ENCODE peak calls at places on chromosome 5, in six cellular contexts. U is Calu3, L is mammary epithelial cell, P is WTC11, J is AG09309, Q is tibial nerve. X is an unnamed sample.

GRCh38 chr5:129917224-129917623 is 13.0 kb downstream of the CHSY3 start:
- DNase-seq in Q (no peak), U (no peak), J (no peak), L (peak), P (no peak), X (no peak)

GRCh38 chr5:15850939-15851341 is 328.7 kb downstream of the MARCHF11 start:
- DNase-seq in Q (no peak), L (no peak), P (no peak), U (no peak), J (no peak), X (no peak)

GRCh38 chr5:56564451-56565223 is 250.7 kb upstream of the MAP3K1 start:
- DNase-seq in Q (no peak), P (no peak), U (no peak), L (no peak), J (no peak), X (no peak)

GRCh38 chr5:159855476-159856157 is 60.7 kb upstream of the ADRA1B start:
- DNase-seq in L (no peak), U (no peak), J (no peak), P (no peak), Q (no peak), X (no peak)

GRCh38 chr5:132877466-132877865 is 4.0 kb downstream of the LEAP2 start:
- DNase-seq in U (no peak), L (no peak), J (no peak), Q (no peak), P (no peak), X (no peak)

GRCh38 chr5:168530751-168531150 is 1.6 kb downstream of the FBLL1 start:
- DNase-seq in J (no peak), P (no peak), U (no peak), Q (no peak), L (peak), X (no peak)

GRCh38 chr5:57834829-57835554 is 352.4 kb upstream of the ACTBL2 start:
- DNase-seq in J (no peak), L (peak), U (no peak), P (peak), Q (no peak), X (peak)

GRCh38 chr5:157271740-157272271 is 5.9 kb downstream of the CYFIP2 start:
- DNase-seq in J (no peak), L (no peak), Q (no peak), U (no peak), P (no peak), X (no peak)

GRCh38 chr5:67272453-67273130 is 76.0 kb upstream of the CD180 start:
- DNase-seq in J (no peak), L (no peak), U (no peak), P (no peak), Q (peak), X (no peak)

GRCh38 chr5:111512026-111512405 is 319 bp downstream of the STARD4 start:
- DNase-seq in U (no peak), Q (peak), P (peak), J (no peak), L (no peak), X (peak)

GRCh38 chr5:27590503-27590902 is 552.1 kb upstream of the CDH9 start:
- DNase-seq in Q (no peak), U (no peak), P (no peak), L (no peak), J (no peak), X (no peak)

GRCh38 chr5:90542827-90543519 is 13.6 kb upstream of the LYSMD3 start:
- DNase-seq in L (no peak), Q (no peak), P (no peak), U (no peak), J (no peak), X (no peak)

GRCh38 chr5:58925627-58926545 is 343.0 kb downstream of the RAB3C start:
- DNase-seq in L (no peak), P (no peak), J (no peak), U (no peak), Q (no peak), X (no peak)

GRCh38 chr5:24623018-24623417 is 21.8 kb downstream of the CDH10 start:
- DNase-seq in L (no peak), J (no peak), P (no peak), Q (no peak), U (no peak), X (no peak)

GRCh38 chr5:81838307-81838906 is 87.5 kb upstream of the SSBP2 start:
- DNase-seq in U (peak), P (no peak), J (peak), Q (no peak), L (no peak), X (no peak)

GRCh38 chr5:51479840-51480239 is 96.6 kb downstream of the ISL1 start:
- DNase-seq in L (no peak), Q (no peak), P (no peak), J (no peak), U (no peak), X (no peak)

GRCh38 chr5:51471642-51472041 is 88.4 kb downstream of the ISL1 start:
- DNase-seq in Q (no peak), J (no peak), L (no peak), U (no peak), P (no peak), X (no peak)

GRCh38 chr5:51475628-51476027 is 92.4 kb downstream of the ISL1 start:
- DNase-seq in P (no peak), J (no peak), U (no peak), L (no peak), Q (no peak), X (no peak)

GRCh38 chr5:51472472-51472871 is 89.2 kb downstream of the ISL1 start:
- DNase-seq in Q (no peak), L (no peak), U (no peak), J (no peak), P (no peak), X (no peak)

DNA sequence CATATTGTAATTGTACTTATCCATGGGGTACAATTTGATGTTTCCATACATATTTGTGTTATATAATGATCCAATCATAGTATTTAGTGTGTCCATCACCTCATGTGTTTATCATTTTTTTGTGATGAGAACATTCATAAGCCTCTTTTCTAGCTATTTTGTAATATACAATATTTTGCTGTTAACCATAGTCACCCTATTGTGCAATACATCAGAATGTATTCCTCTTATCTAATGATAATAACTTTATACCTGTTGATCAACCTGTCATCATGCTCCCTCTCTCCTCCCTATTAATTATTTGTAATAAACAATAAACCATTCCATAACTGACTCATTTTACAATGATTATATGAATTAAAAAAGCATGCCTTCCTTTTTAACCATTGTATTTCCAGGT is 93.2 kb downstream of the ISL1 start:
- DNase-seq in U (no peak), L (no peak), P (no peak), J (no peak), Q (no peak), X (no peak)
- TF ChIP-seq CTCF in U (no peak), L (no peak), P (no peak), J (no peak), Q (no peak), X (no peak)

GRCh38 chr5:39137391-39138181 is 63.4 kb upstream of the RICTOR start:
- DNase-seq in U (no peak), Q (no peak), L (no peak), J (no peak), P (no peak), X (no peak)
- TF ChIP-seq CTCF in U (no peak), Q (no peak), L (peak), J (no peak), P (no peak), X (peak)

DNA sequence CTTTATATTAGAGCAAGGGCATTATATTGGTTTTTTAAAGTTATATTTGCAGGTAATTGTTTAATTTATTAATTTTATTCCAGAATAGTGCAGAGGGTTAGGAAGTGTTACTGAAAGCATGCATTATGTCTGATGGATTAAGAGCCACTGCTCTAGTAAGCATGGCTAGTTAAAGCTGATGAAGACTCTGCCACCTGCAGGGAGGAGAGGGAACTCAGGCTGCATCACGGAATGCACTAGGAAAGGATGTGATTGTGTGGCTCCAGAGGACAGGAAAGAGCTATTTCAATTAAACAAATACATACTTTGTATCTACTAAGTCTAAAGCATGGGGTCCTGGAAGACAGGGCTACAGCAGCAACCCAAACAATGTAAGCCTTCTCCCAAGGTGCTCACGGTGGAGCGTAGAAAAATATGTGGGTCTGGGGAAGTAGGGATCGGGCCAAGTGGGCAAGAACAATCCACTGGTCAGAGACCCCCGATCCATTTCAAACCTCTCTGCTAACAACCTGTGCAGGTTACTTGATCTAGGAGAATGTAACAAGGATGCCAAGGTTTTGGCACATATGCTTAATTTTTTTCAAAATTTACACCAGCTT is 15.3 kb upstream of the GRXCR2 start:
- DNase-seq in U (peak), P (peak), Q (no peak), L (peak), J (no peak), X (no peak)
- TF ChIP-seq CTCF in U (peak), P (no peak), Q (peak), L (peak), J (peak), X (peak)

GRCh38 chr5:147690595-147690994 is 91.9 kb downstream of the JAKMIP2 start:
- DNase-seq in J (no peak), L (peak), Q (no peak), P (peak), U (peak), X (no peak)
- TF ChIP-seq CTCF in J (no peak), L (peak), Q (no peak), P (peak), U (peak), X (no peak)

GRCh38 chr5:64637837-64638443 is 52.4 kb upstream of the SHISAL2B start:
- DNase-seq in J (no peak), P (no peak), L (no peak), Q (no peak), U (no peak), X (no peak)
- TF ChIP-seq CTCF in J (peak), P (no peak), L (no peak), Q (no peak), U (no peak), X (no peak)

DNA sequence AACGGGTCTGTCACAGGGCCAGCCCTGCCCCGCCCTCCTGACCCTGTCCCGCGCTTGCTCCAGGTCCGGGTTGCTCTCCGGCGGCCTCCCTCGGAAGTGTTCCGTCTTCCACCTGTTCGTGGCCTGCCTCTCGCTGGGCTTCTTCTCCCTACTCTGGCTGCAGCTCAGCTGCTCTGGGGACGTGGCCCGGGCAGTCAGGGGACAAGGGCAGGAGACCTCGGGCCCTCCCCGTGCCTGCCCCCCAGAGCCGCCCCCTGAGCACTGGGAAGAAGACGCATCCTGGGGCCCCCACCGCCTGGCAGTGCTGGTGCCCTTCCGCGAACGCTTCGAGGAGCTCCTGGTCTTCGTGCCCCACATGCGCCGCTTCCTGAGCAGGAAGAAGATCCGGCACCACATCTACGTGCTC is 4.2 kb downstream of the B4GALT7 start:
- DNase-seq in J (no peak), L (no peak), Q (no peak), P (no peak), U (peak), X (no peak)
- TF ChIP-seq CTCF in J (no peak), L (no peak), Q (no peak), P (no peak), U (no peak), X (no peak)

GRCh38 chr5:141914154-141914743 is 9.4 kb upstream of the DELE1 start:
- DNase-seq in P (peak), J (no peak), U (peak), L (no peak), Q (no peak), X (no peak)
- TF ChIP-seq CTCF in P (no peak), J (peak), U (peak), L (no peak), Q (peak), X (peak)

DNA sequence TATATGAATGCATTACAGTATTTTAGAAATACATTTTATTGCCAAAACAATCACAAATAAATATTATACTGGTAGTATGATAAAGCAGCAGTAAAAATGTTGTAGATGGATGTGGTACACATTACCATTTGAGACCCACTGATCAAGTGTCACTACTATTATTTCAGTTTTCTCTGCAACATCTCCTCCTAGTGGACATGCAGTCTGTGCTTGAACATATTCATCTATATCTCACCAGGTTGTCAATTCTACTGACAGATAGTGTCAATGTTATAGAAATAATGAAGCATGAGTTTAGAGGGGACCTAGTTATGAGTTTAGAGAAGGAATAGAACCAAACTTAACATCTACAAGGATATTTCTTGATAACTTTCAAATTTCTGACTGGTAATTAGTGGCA is 39.2 kb upstream of the ELOVL7 start:
- DNase-seq in J (no peak), P (no peak), L (peak), U (peak), Q (no peak), X (no peak)
- TF ChIP-seq CTCF in J (peak), P (peak), L (peak), U (no peak), Q (no peak), X (peak)

DNA sequence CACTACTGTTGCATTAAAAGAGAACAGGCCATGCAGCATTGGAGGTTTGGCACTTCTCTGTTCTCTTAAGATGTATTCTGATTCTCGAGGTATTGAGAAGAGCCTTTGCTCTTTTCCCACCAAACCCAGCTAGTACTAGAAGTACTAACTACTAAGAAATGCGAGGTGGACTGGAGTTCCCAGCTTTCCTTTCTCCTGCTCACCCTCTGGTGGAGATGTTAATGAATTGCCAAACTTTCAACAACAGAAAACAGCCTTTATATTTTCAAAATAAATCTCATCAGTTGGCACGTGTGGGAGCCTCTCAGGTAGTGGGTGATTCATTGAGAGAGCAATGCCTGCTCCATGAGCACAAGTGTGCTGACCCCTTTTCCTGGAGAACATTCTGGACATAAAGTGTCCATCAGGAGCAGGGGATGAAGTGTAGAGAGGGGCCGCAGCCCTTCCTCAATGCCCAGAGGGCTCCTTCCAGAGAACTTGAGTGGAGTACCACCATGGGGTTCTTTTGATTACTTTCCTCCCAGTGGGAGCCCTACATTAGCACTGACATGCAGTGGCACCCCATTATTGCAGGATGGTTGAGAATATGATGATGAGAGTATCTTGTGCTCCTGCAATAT is 45.7 kb downstream of the TMEM174 start:
- DNase-seq in J (no peak), U (peak), P (no peak), L (peak), Q (no peak), X (no peak)
- TF ChIP-seq CTCF in J (peak), U (peak), P (no peak), L (peak), Q (peak), X (peak)

DNA sequence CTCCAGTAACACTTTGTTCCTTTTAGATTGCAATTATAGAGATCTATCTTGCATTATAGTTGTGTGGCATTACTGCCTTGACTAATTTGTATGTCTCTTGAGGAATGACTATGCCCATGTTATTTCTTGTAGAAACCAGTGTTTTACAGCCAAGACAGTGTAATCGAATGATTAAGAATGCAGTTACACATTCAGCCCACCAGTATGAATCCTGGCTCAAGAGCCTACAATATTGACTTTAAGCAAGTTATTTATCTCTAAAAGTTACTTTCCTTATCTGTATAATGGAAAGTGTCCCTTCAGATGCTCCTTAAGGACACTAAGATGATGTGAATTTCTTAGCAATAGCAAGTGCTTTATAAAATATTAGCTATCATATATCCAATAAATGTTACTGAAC is 9.7 kb upstream of the SNX24 start:
- DNase-seq in P (no peak), J (no peak), Q (no peak), U (no peak), L (no peak), X (no peak)
- TF ChIP-seq CTCF in P (no peak), J (no peak), Q (no peak), U (no peak), L (no peak), X (no peak)